ENCODE peak calls at places on chromosomes 6 and 20, in nine cellular contexts. T is SJSA1, I is mucosa of descending colon, E is posterior vena cava, F is osteocyte, M is progenitor cell of endocrine pancreas, K is GM03348, D is psoas muscle, V is NCI-H1417. R is an unnamed sample.

GRCh38 chr6:149213829-149214228 is 103.7 kb upstream of the TAB2 start:
- DNase-seq in T (peak; percentile 53), I (no peak), E (no peak), F (no peak), M (no peak), K (no peak), D (no peak), V (no peak), R (no peak)

GRCh38 chr20:7399575-7399974 is 540.7 kb downstream of the HAO1 start:
- DNase-seq in T (no peak), I (no peak), E (no peak), F (no peak), M (no peak), K (no peak), D (no peak), V (no peak), R (no peak)

GRCh38 chr6:51342393-51342792 is 523.7 kb downstream of the TFAP2B start:
- DNase-seq in T (no peak), I (no peak), E (no peak), F (no peak), M (no peak), K (no peak), D (no peak), V (no peak), R (no peak)

GRCh38 chr20:21628800-21629199 is 76.7 kb upstream of the PAX1 start:
- DNase-seq in T (no peak), I (no peak), E (no peak), F (no peak), M (no peak), K (no peak), D (no peak), V (no peak), R (no peak)

GRCh38 chr20:5670137-5670536 is 80.1 kb upstream of the SHLD1 start:
- DNase-seq in T (no peak), I (no peak), E (no peak), F (no peak), M (no peak), K (no peak), D (no peak), V (no peak), R (no peak)

GRCh38 chr6:10800810-10801209 is 37.5 kb downstream of the MAK start:
- DNase-seq in T (peak; percentile 47), I (no peak), E (no peak), F (no peak), M (no peak), K (no peak), D (no peak), V (no peak), R (no peak)

GRCh38 chr6:148406579-148407371 is 64.1 kb downstream of the SASH1 start:
- DNase-seq in T (no peak), I (no peak), E (no peak), F (no peak), M (no peak), K (no peak), D (no peak), V (no peak), R (no peak)

GRCh38 chr20:48298851-48299484 is 513.7 kb upstream of the SULF2 start:
- DNase-seq in T (peak; percentile 87), I (no peak), E (no peak), F (peak; percentile 88), M (no peak), K (no peak), D (no peak), V (no peak), R (peak; percentile 89)

GRCh38 chr6:14549319-14549770 is 431.8 kb downstream of the CD83 start:
- DNase-seq in T (no peak), I (peak; percentile 68), E (no peak), F (no peak), M (no peak), K (no peak), D (no peak), V (peak; percentile 80), R (peak; percentile 93)

GRCh38 chr6:4338884-4339283 is 203.5 kb upstream of the ECI2 start:
- DNase-seq in T (no peak), I (no peak), E (no peak), F (peak; percentile 23), M (no peak), K (no peak), D (no peak), V (no peak), R (no peak)

GRCh38 chr20:15619816-15620215 is 953.4 kb downstream of the KIF16B start:
- DNase-seq in T (no peak), I (no peak), E (no peak), F (no peak), M (no peak), K (no peak), D (no peak), V (no peak), R (no peak)

GRCh38 chr6:49966823-49967222 is 2.6 kb downstream of the DEFB113 start:
- DNase-seq in T (no peak), I (no peak), E (no peak), F (no peak), M (no peak), K (no peak), D (no peak), V (no peak), R (no peak)

GRCh38 chr6:65707134-65707826 is at the start of gene EYS:
- DNase-seq in T (no peak), I (no peak), E (no peak), F (no peak), M (no peak), K (no peak), D (no peak), V (peak; percentile 48), R (peak; percentile 93)

R was measured in DMS153.